ENCODE peak calls at places on chromosomes 1 and 21, in five cellular contexts. S, K, C, Z and R are unnamed samples.

GRCh38 chr1:229378586-229379442 is 36.0 kb upstream of the CCSAP start:
- DNase-seq in K (no peak), C (no peak), Z (no peak), S (no peak), R (no peak)

GRCh38 chr1:226545806-226546596 is 2.6 kb upstream of the STUM start:
- DNase-seq in Z (no peak), K (no peak), S (peak), C (no peak), R (no peak)

GRCh38 chr1:155608888-155609225 is 1.2 kb upstream of the MSTO1 start:
- DNase-seq in C (no peak), K (no peak), Z (no peak), S (no peak), R (no peak)

GRCh38 chr1:52662645-52663313 is 29.8 kb downstream of the SHISAL2A start:
- DNase-seq in C (no peak), K (no peak), S (no peak), Z (no peak), R (no peak)

GRCh38 chr1:42137766-42138165 is 15.4 kb upstream of the GUCA2B start:
- DNase-seq in C (no peak), Z (no peak), S (no peak), K (no peak), R (no peak)

GRCh38 chr21:37220433-37220980 is 46.6 kb downstream of the VPS26C start:
- DNase-seq in Z (peak), K (peak), S (no peak), C (peak), R (no peak)

GRCh38 chr21:37489553-37489952 is 123.0 kb downstream of the DYRK1A start:
- DNase-seq in Z (no peak), S (no peak), C (no peak), K (no peak), R (no peak)

GRCh38 chr1:149849947-149850360 is 49.4 kb upstream of the BOLA1 start:
- DNase-seq in S (peak), K (no peak), C (no peak), Z (no peak), R (no peak)

GRCh38 chr1:226728448-226728847 is 10.6 kb downstream of the ITPKB start:
- DNase-seq in C (no peak), Z (no peak), S (no peak), K (no peak), R (no peak)

GRCh38 chr1:202959276-202959620 is 1.1 kb upstream of the ADIPOR1 start:
- DNase-seq in K (no peak), C (no peak), Z (no peak), S (no peak), R (no peak)

GRCh38 chr1:223669003-223669402 is 3.5 kb upstream of the CAPN8 start:
- DNase-seq in S (no peak), K (no peak), Z (no peak), C (no peak), R (no peak)

GRCh38 chr1:42742617-42743301 is 2.7 kb upstream of the CLDN19 start:
- DNase-seq in Z (no peak), K (no peak), C (no peak), S (no peak), R (no peak)

GRCh38 chr1:240579511-240579910 is 32.4 kb downstream of the GREM2 start:
- DNase-seq in Z (no peak), C (no peak), K (no peak), S (no peak), R (no peak)

GRCh38 chr1:154703207-154703606 is 95.2 kb upstream of the ADAR start:
- DNase-seq in S (no peak), C (no peak), Z (no peak), K (no peak), R (no peak)

GRCh38 chr1:204829133-204829532 is 41.5 kb upstream of the NFASC start:
- DNase-seq in K (no peak), Z (no peak), C (no peak), S (no peak), R (no peak)

GRCh38 chr21:45264919-45265515 is 22.7 kb downstream of the POFUT2 start:
- DNase-seq in K (no peak), S (no peak), Z (no peak), C (no peak), R (peak)

GRCh38 chr1:197808843-197809242 is 33.6 kb upstream of the DENND1B start:
- DNase-seq in K (no peak), C (no peak), S (no peak), Z (no peak), R (no peak)

GRCh38 chr1:79815115-79815514 is 808.6 kb upstream of the ADGRL4 start:
- DNase-seq in C (no peak), K (no peak), Z (no peak), S (no peak), R (no peak)

GRCh38 chr1:55632058-55632457 is 416.9 kb upstream of the USP24 start:
- DNase-seq in K (no peak), Z (no peak), S (no peak), C (no peak), R (no peak)

GRCh38 chr1:12598914-12599463 is 19.0 kb downstream of the DHRS3 start:
- DNase-seq in K (no peak), Z (no peak), S (no peak), C (no peak), R (no peak)

GRCh38 chr1:175824079-175824478 is 80.7 kb upstream of the TNR start:
- DNase-seq in S (no peak), C (peak), K (peak), Z (no peak), R (no peak)

GRCh38 chr1:173473599-173474011 is 3.5 kb upstream of the PRDX6 start:
- DNase-seq in S (no peak), C (no peak), K (no peak), Z (no peak), R (no peak)

GRCh38 chr1:10146391-10146790 is 64.0 kb upstream of the KIF1B start:
- DNase-seq in S (no peak), C (no peak), K (no peak), Z (no peak), R (no peak)